ENCODE peak calls at places on chromosomes 2 and 18, in four cellular contexts. B is WTC11, X is COLO829, M is mesenteric fat pad. D is an unnamed sample.

GRCh38 chr2:14634885-14635871 is 2.7 kb downstream of the LRATD1 start:
- DNase-seq in B (peak; percentile 77), X (peak; percentile 12), M (peak; percentile 91), D (no peak)

GRCh38 chr2:108858894-108859293 is 72.3 kb downstream of the CCDC138 start:
- DNase-seq in B (no peak), X (no peak), M (no peak), D (no peak)

GRCh38 chr2:15766303-15766861 is 174.0 kb upstream of the MYCN start:
- DNase-seq in B (no peak), X (no peak), M (peak; percentile 73), D (no peak)

GRCh38 chr2:215410932-215411285 is 25.0 kb downstream of the FN1 start:
- DNase-seq in B (no peak), X (peak; percentile 43), M (no peak), D (no peak)

GRCh38 chr2:44304258-44304657 is 29.0 kb downstream of the SLC3A1 start:
- DNase-seq in B (no peak), X (no peak), M (no peak), D (no peak)

GRCh38 chr2:213232649-213233437 is 51.4 kb upstream of the SPAG16 start:
- DNase-seq in B (peak; percentile 12), X (no peak), M (no peak), D (peak; percentile 17)

GRCh38 chr2:10312437-10312957 is 9.8 kb downstream of the HPCAL1 start:
- DNase-seq in B (no peak), X (no peak), M (no peak), D (no peak)

GRCh38 chr2:28338046-28338753 is 54.5 kb upstream of the FOSL2 start:
- DNase-seq in B (no peak), X (no peak), M (peak; percentile 91), D (peak; percentile 70)

GRCh38 chr2:231707625-231708049 is 688 bp upstream of the PTMA start:
- DNase-seq in B (peak; percentile 56), X (no peak), M (peak; percentile 94), D (peak; percentile 62)

GRCh38 chr2:29114841-29115609 is at the start of gene CLIP4:
- DNase-seq in B (peak; percentile 35), X (peak; percentile 58), M (no peak), D (peak; percentile 17)

GRCh38 chr2:111057045-111057444 is 63.7 kb upstream of the BCL2L11 start:
- DNase-seq in B (no peak), X (no peak), M (no peak), D (no peak)

GRCh38 chr2:16620590-16620989 is 45.0 kb downstream of the CYRIA start:
- DNase-seq in B (no peak), X (no peak), M (peak; percentile 53), D (no peak)

GRCh38 chr18:46379323-46379950 is 275.3 kb downstream of the HAUS1 start:
- DNase-seq in B (no peak), X (no peak), M (no peak), D (no peak)

GRCh38 chr2:178756843-178757242 is 50.4 kb downstream of the TTN start:
- DNase-seq in B (no peak), X (no peak), M (no peak), D (no peak)

GRCh38 chr2:119158563-119159347 is at the start of gene C1QL2:
- DNase-seq in B (peak; percentile 66), X (no peak), M (no peak), D (no peak)

GRCh38 chr2:2577366-2577765 is 246.3 kb upstream of the MYT1L start:
- DNase-seq in B (no peak), X (no peak), M (peak; percentile 83), D (no peak)

GRCh38 chr18:261398-262073 is 6.3 kb downstream of the THOC1 start:
- DNase-seq in B (no peak), X (no peak), M (no peak), D (no peak)